ENCODE peak calls at places on chromosomes 5 and 9, in seven cellular contexts. M is DND-41, B is Karpas-422, Q is H1, U is fibroblast of lung, N is A549, F is hepatocyte. R is an unnamed sample. For H3K9me3, the result is how much of the 10 kb centered on the place peaks cover.

GRCh38 chr5:82019342-82020138 is 47.7 kb downstream of the ATG10 start:
- DNase-seq in M (no peak), B (peak), Q (no peak), U (no peak), N (no peak), F (peak), R (no peak)

GRCh38 chr5:151107738-151108520 is 27.1 kb upstream of the TNIP1 start:
- DNase-seq in M (no peak), B (no peak), Q (no peak), U (peak), N (no peak), F (no peak), R (no peak)

GRCh38 chr9:136711751-136712689 is at the start of gene DIPK1B:
- DNase-seq in M (no peak), B (no peak), Q (peak), U (no peak), N (no peak), F (peak), R (no peak)

GRCh38 chr9:137494104-137494544 is 35.0 kb upstream of the NSMF start:
- DNase-seq in M (no peak), B (no peak), Q (no peak), U (no peak), N (no peak), F (no peak), R (no peak)

GRCh38 chr5:77157732-77158532 is 52.5 kb upstream of the PDE8B start:
- DNase-seq in M (no peak), B (no peak), Q (no peak), U (no peak), N (no peak), F (no peak), R (no peak)

GRCh38 chr9:107471562-107471961 is 18.0 kb downstream of the KLF4 start:
- DNase-seq in M (no peak), B (no peak), Q (no peak), U (no peak), N (no peak), F (no peak), R (no peak)

GRCh38 chr9:89594811-89595550 is 9.8 kb upstream of the GADD45G start:
- DNase-seq in M (no peak), B (no peak), Q (peak), U (no peak), N (no peak), F (no peak), R (no peak)

GRCh38 chr5:54217826-54218503 is 92.4 kb downstream of the ARL15 start:
- DNase-seq in M (peak), B (peak), Q (no peak), U (peak), N (peak), F (peak), R (peak)

GRCh38 chr5:146544232-146544631 is 28.2 kb upstream of the GPR151 start:
- DNase-seq in M (no peak), B (no peak), Q (no peak), U (no peak), N (no peak), F (no peak), R (no peak)

GRCh38 chr5:57438162-57438561 is 44.4 kb downstream of the ACTBL2 start:
- DNase-seq in M (no peak), B (no peak), Q (no peak), U (no peak), N (no peak), F (no peak), R (no peak)

GRCh38 chr5:401216-402034 is 41.6 kb upstream of the EXOC3 start:
- DNase-seq in M (no peak), B (no peak), Q (no peak), U (no peak), N (no peak), F (no peak), R (no peak)

GRCh38 chr9:115640887-115641286 is 512.7 kb upstream of the PAPPA start:
- DNase-seq in M (no peak), B (no peak), Q (no peak), U (peak), N (no peak), F (no peak), R (peak)

GRCh38 chr5:173704615-173705511 is 88.4 kb upstream of the BOD1 start:
- DNase-seq in M (no peak), B (no peak), Q (no peak), U (no peak), N (no peak), F (no peak), R (no peak)

GRCh38 chr5:31908396-31908795 is 265.7 kb downstream of the GOLPH3 start:
- DNase-seq in M (no peak), B (no peak), Q (no peak), U (no peak), N (no peak), F (no peak), R (no peak)

GRCh38 chr9:5436441-5436840 is 1.3 kb downstream of the PLGRKT start:
- DNase-seq in M (no peak), B (no peak), Q (no peak), U (no peak), N (no peak), F (no peak), R (no peak)

GRCh38 chr5:128132499-128132898 is 48.9 kb downstream of the SLC12A2 start:
- DNase-seq in M (no peak), B (no peak), Q (no peak), U (no peak), N (no peak), F (no peak), R (no peak)

GRCh38 chr9:115972802-115973201 is 180.8 kb upstream of the PAPPA start:
- DNase-seq in M (no peak), B (no peak), Q (no peak), U (no peak), N (peak), F (no peak), R (no peak)

GRCh38 chr5:84817953-84818352 is 433.3 kb upstream of the EDIL3 start:
- DNase-seq in M (no peak), B (no peak), Q (no peak), U (no peak), N (no peak), F (no peak), R (no peak)

GRCh38 chr5:138316355-138316754 is 15.2 kb downstream of the CDC25C start:
- DNase-seq in M (no peak), B (peak), Q (no peak), U (no peak), N (no peak), F (no peak), R (no peak)

GRCh38 chr5:108278285-108279240 is 103.3 kb downstream of the FBXL17 start:
- DNase-seq in M (no peak), B (peak), Q (peak), U (no peak), N (peak), F (no peak), R (no peak)

GRCh38 chr5:54634089-54634488 is 116.5 kb downstream of the SNX18 start:
- DNase-seq in M (no peak), B (no peak), Q (no peak), U (no peak), N (no peak), F (no peak), R (peak)

GRCh38 chr9:121029469-121029868 is 20.6 kb downstream of the C5 start:
- DNase-seq in M (no peak), B (no peak), Q (no peak), U (no peak), N (no peak), F (no peak), R (no peak)

GRCh38 chr5:38921174-38921573 is 75.4 kb downstream of the OSMR start:
- DNase-seq in M (no peak), B (no peak), Q (no peak), U (no peak), N (no peak), F (peak), R (no peak)

GRCh38 chr5:139492700-139493192 is 10.2 kb upstream of the STING1 start:
- DNase-seq in M (no peak), B (no peak), Q (no peak), U (peak), N (peak), F (no peak), R (no peak)

GRCh38 chr5:366541-367357 is 45.2 kb downstream of the AHRR start:
- DNase-seq in M (no peak), B (no peak), Q (peak), U (no peak), N (no peak), F (no peak), R (no peak)

GRCh38 chr5:179559280-179560252 is 9.2 kb downstream of the RUFY1 start:
- DNase-seq in M (no peak), B (no peak), Q (peak), U (peak), N (peak), F (peak), R (peak)
- H3K4me2 ChIP-seq in M (no peak), B (no peak), Q (peak), U (peak), N (peak), F (peak), R (peak)

GRCh38 chr9:70094747-70095146 is 51.1 kb downstream of the MAMDC2 start:
- DNase-seq in M (no peak), B (no peak), Q (no peak), U (no peak), N (no peak), F (no peak), R (no peak)

GRCh38 chr9:70101265-70101664 is 57.6 kb downstream of the MAMDC2 start:
- DNase-seq in M (no peak), B (no peak), Q (no peak), U (peak), N (no peak), F (no peak), R (no peak)

GRCh38 chr9:70105142-70105541 is 61.5 kb downstream of the MAMDC2 start:
- DNase-seq in M (no peak), B (no peak), Q (no peak), U (peak), N (no peak), F (no peak), R (no peak)

GRCh38 chr9:70097187-70097586 is 53.5 kb downstream of the MAMDC2 start:
- DNase-seq in M (no peak), B (no peak), Q (no peak), U (no peak), N (no peak), F (no peak), R (no peak)

DNA sequence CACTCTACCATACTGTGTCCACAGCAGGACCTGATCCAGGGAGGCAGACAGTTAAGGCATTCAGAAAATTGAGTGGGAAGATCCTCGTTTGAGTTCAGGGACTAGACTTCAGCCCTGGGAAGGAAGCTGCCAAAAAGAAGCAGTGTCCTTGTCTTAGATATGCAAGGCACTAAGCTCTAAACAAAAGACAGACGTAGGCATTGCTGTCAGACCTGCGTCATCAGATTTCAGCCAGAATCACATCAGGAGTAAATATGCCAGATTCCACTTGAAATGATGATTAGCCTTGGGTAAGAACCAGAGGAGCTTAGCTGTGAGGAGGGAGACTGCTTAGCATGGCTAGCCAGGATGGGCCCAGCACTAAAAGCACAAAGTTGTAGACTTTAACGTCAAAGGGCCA is 56.7 kb downstream of the MAMDC2 start:
- DNase-seq in M (no peak), B (no peak), Q (no peak), U (peak), N (peak), F (no peak), R (no peak)
- H3K9me3 ChIP-seq in M (under half), B (under half), Q (under half), U (under half), N (under half), F (under half), R (under half)

GRCh38 chr9:134614256-134614655 is 27.3 kb upstream of the COL5A1 start:
- DNase-seq in M (no peak), B (no peak), Q (no peak), U (no peak), N (no peak), F (no peak), R (no peak)
- H3K27ac ChIP-seq in M (no peak), B (no peak), Q (no peak), U (no peak), N (no peak), F (no peak), R (no peak)

GRCh38 chr9:16062542-16063240 is 509.8 kb downstream of the CCDC171 start:
- DNase-seq in M (no peak), B (no peak), Q (no peak), U (peak), N (peak), F (no peak), R (peak)
- H3K4me2 ChIP-seq in M (no peak), B (no peak), Q (no peak), U (no peak), N (peak), F (no peak), R (peak)

DNA sequence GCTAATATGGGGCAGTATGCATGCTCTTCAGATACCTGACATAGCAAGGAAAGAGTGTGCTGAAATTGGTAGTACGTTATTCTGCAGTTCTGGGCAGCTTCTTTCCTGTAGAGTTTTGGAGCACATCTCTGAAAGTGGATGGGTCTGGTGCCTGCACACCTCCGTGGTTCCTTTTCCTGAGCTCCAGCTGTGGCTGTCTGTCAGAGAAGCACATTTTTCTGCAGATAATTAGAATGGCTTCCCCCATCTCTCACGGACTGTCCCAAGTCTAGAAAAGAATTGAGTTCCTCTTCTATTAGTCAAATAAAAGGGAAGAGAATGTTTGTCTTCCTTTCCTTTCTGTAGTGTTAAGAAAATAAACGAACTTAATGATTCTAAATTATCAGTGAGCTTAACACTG is 55.6 kb downstream of the VCAN start:
- DNase-seq in M (no peak), B (no peak), Q (no peak), U (no peak), N (no peak), F (no peak), R (no peak)
- H3K9me3 ChIP-seq in M (under half), B (under half), Q (under half), U (under half), N (under half), F (under half), R (under half)

GRCh38 chr9:78191931-78192330 is 43.9 kb upstream of the CEP78 start:
- DNase-seq in M (no peak), B (no peak), Q (no peak), U (no peak), N (no peak), F (no peak), R (no peak)

DNA sequence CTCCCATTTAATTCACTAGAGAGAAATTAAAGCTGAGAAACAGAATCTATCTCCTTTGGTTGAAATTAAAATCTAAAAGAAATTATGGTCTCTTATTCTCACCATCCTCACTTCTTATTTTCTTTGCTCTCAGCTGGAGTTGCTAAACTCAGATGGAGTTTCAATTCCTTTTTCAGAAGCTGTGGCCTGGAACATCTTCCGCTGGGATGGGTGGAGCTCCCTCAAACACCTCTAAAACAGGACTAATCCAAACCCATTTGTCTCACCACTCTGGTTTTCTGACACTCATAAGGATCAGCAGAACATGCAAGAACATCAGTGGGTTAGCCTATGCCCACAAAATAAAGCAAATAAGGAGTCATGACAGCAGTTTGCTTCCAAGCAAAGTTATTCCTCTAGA is 39.6 kb upstream of the CEP78 start:
- DNase-seq in M (no peak), B (no peak), Q (no peak), U (no peak), N (no peak), F (no peak), R (no peak)
- H3K27ac ChIP-seq in M (no peak), B (no peak), Q (no peak), U (no peak), N (no peak), F (no peak), R (no peak)

GRCh38 chr9:110601098-110601497 is 21.6 kb upstream of the SVEP1 start:
- DNase-seq in M (no peak), B (no peak), Q (no peak), U (no peak), N (no peak), F (no peak), R (no peak)

GRCh38 chr9:110602281-110602680 is 22.7 kb upstream of the SVEP1 start:
- DNase-seq in M (no peak), B (no peak), Q (no peak), U (peak), N (no peak), F (no peak), R (peak)

GRCh38 chr9:110606179-110606578 is 26.6 kb upstream of the SVEP1 start:
- DNase-seq in M (no peak), B (no peak), Q (no peak), U (peak), N (no peak), F (no peak), R (no peak)

GRCh38 chr9:110604101-110604710 is 24.7 kb upstream of the SVEP1 start:
- DNase-seq in M (no peak), B (no peak), Q (no peak), U (no peak), N (no peak), F (no peak), R (no peak)

GRCh38 chr9:110605586-110605985 is 26.0 kb upstream of the SVEP1 start:
- DNase-seq in M (no peak), B (no peak), Q (no peak), U (no peak), N (no peak), F (no peak), R (no peak)
- H3K4me2 ChIP-seq in M (no peak), B (no peak), Q (no peak), U (no peak), N (no peak), F (no peak), R (no peak)